ENCODE peak calls at places on chromosome 4, in six cellular contexts. U is HepG2, M is K562, I is endothelial cell of umbilical vein, C is A549, V is GM12878. X is an unnamed sample.

GRCh38 chr4:184039963-184040383 is 134.9 kb downstream of the STOX2 start:
- DNase-seq in M (no peak), U (no peak), C (no peak), I (no peak), V (no peak), X (peak)

GRCh38 chr4:153036931-153037330 is 100.8 kb downstream of the FHDC1 start:
- DNase-seq in V (no peak), I (no peak), U (no peak), C (no peak), M (no peak), X (no peak)

GRCh38 chr4:168408620-168409019 is 71.7 kb downstream of the DDX60L start:
- DNase-seq in C (peak), I (peak), V (no peak), M (no peak), U (no peak), X (no peak)

GRCh38 chr4:122163767-122164166 is 11.6 kb downstream of the BLTP1 start:
- DNase-seq in M (no peak), I (no peak), U (no peak), V (no peak), C (no peak), X (no peak)

GRCh38 chr4:38145033-38145673 is 185.0 kb downstream of the PTTG2 start:
- DNase-seq in V (no peak), U (no peak), C (no peak), I (no peak), M (no peak), X (no peak)

GRCh38 chr4:101621120-101621519 is 169.4 kb upstream of the BANK1 start:
- DNase-seq in U (no peak), I (no peak), C (no peak), V (no peak), M (no peak), X (no peak)

GRCh38 chr4:173301518-173302201 is 32.5 kb downstream of the HMGB2 start:
- DNase-seq in I (peak), U (no peak), M (peak), C (peak), V (no peak), X (peak)

GRCh38 chr4:38131371-38132139 is 171.4 kb downstream of the PTTG2 start:
- DNase-seq in U (no peak), M (no peak), V (peak), I (peak), C (no peak), X (no peak)

GRCh38 chr4:48139688-48140087 is 5.6 kb upstream of the TXK start:
- DNase-seq in U (no peak), M (no peak), V (no peak), I (peak), C (no peak), X (peak)

GRCh38 chr4:57018930-57019329 is 40.2 kb downstream of the POLR2B start:
- DNase-seq in C (no peak), I (no peak), U (no peak), M (no peak), V (no peak), X (no peak)

GRCh38 chr4:110622841-110623709 is at the start of gene PITX2:
- DNase-seq in M (peak), C (no peak), I (peak), V (no peak), U (no peak), X (no peak)

GRCh38 chr4:83686166-83686565 is 150.3 kb downstream of the GPAT3 start:
- DNase-seq in V (no peak), U (no peak), I (peak), M (no peak), C (no peak), X (peak)

GRCh38 chr4:40918330-40918729 is 168.6 kb downstream of the NSUN7 start:
- DNase-seq in I (peak), C (peak), V (no peak), M (no peak), U (no peak), X (no peak)

GRCh38 chr4:82017680-82018079 is 356.1 kb downstream of the HNRNPD start:
- DNase-seq in V (no peak), C (peak), M (peak), I (peak), U (peak), X (peak)
- TF ChIP-seq MYC in V (no peak), C (no peak), M (no peak), I (no peak), U (no peak), X (no peak)

GRCh38 chr4:185351691-185352090 is 44.0 kb downstream of the LRP2BP start:
- DNase-seq in I (no peak), U (no peak), C (no peak), M (no peak), V (no peak), X (no peak)
- TF ChIP-seq POLR2A in I (no peak), U (no peak), C (no peak), M (no peak), V (no peak), X (no peak)

GRCh38 chr4:139841464-139842195 is 176.0 kb downstream of the MGST2 start:
- DNase-seq in I (no peak), M (peak), U (peak), V (no peak), C (no peak), X (no peak)
- TF ChIP-seq MYC in I (no peak), M (no peak), U (peak), V (no peak), C (no peak), X (no peak)

GRCh38 chr4:185311113-185311888 is 84.4 kb downstream of the LRP2BP start:
- DNase-seq in M (no peak), C (no peak), V (peak), U (no peak), I (no peak), X (no peak)
- TF ChIP-seq POLR2A in M (no peak), C (no peak), V (peak), U (no peak), I (no peak), X (no peak)

GRCh38 chr4:154329268-154329858 is 162.2 kb downstream of the DCHS2 start:
- DNase-seq in I (no peak), U (peak), M (no peak), C (peak), V (no peak), X (peak)
- TF ChIP-seq MYC in I (no peak), U (no peak), M (no peak), C (no peak), V (no peak), X (no peak)

GRCh38 chr4:985123-985830 is 1.6 kb upstream of the IDUA start:
- DNase-seq in V (no peak), I (peak), M (peak), C (no peak), U (peak), X (peak)
- TF ChIP-seq POLR2A in V (no peak), I (no peak), M (peak), C (no peak), U (no peak), X (no peak)

DNA sequence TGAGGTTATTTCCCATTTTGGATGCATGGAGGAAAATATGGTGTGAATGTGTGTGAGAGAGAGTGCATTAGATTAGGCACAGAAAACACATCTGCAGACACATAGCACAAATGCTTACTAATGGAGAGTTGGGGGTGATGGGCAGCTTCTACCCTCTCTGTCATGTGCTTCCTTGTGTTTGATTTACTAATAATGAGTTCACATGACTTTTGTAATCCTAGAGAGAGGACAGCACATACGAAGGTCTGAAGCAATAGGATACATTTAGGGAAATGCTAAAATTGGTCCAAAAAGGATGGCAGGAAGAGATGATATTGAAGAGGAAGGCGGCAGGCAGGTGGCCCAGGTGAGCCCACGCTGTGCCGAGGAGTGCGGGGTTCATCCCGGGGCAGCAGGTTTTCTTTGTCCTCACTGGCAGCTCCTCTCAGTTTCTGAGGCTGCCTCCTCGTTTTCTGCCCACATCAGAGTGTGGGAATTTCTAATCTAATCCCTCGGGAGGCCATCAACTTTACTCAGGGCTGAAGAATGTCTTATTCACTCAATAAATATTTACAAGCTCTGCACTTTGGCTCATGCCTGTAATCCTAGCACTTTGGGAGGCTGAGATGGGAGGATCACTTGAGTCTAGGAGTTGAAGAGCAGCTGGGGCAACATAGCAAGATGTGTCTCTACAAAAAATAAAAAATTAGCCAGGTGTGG is 15.9 kb upstream of the MAP9 start:
- DNase-seq in V (no peak), I (no peak), C (peak), U (peak), M (no peak), X (no peak)
- TF ChIP-seq MYC in V (no peak), I (no peak), C (no peak), U (no peak), M (no peak), X (no peak)

GRCh38 chr4:6641164-6641970 is 882 bp downstream of the MRFAP1 start:
- DNase-seq in V (no peak), I (peak), M (peak), C (no peak), U (no peak), X (peak)
- TF ChIP-seq POLR2A in V (peak), I (no peak), M (no peak), C (no peak), U (no peak), X (no peak)

DNA sequence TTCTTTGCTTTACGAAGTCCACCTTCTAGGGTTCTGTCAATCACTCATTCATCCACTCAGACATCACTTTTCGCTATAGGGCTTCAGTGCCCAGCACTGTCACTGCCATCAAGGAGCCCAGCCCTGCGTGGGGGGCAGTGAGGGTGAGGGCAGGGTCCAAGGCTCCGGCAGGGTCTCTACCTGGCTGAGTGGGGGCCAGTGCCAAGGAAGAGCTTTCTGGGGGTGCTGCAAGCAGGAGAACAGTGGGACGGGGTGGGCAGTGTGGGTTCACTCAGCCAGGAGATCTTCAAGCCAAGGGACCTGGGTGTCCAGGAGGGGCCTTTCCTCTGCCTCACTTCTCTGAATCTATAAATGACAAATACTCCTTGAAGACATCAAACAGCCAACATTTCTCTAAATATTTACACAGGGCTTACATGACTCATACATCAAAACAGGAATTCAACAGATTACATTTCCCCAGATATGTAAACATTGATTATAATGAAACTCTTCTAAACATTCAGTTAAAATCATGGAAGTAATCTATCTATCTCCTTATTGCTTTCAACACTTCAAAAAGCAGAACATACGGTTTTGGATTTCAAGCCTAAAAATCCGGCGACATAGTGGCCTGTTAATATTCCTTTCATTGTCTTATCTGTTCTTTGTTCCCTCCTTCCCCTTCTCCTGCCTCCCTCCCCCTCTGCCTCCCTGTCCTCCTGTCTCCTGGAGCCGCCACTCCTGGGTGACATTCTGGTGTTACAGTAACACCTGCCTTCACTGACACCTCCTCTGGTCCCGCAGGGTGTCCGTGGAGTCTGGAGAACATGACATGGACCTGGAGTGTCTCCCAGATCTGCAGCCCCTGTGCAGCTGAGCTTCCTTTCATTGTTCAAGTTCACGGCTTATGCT is 94.4 kb upstream of the ADRA2C start:
- DNase-seq in U (peak), M (no peak), C (peak), I (no peak), V (no peak), X (no peak)
- TF ChIP-seq MYC in U (no peak), M (no peak), C (no peak), I (no peak), V (no peak), X (no peak)